ENCODE peak calls at places on chromosomes 16 and 17, in five cellular contexts. Q is IMR-90, O is neuronal stem cell, N is K562, V is endothelial cell of umbilical vein. Y is an unnamed sample.

GRCh38 chr16:11310997-11311561 is 29.9 kb upstream of the PRM1 start:
- DNase-seq in O (no peak), Q (no peak), V (peak; percentile 29), N (no peak), Y (no peak)

GRCh38 chr17:49787932-49788442 is 494 bp upstream of the KAT7 start:
- DNase-seq in N (peak; percentile 31), O (no peak), Q (no peak), V (no peak), Y (peak; percentile 25)

GRCh38 chr17:81129289-81129688 is 36.0 kb upstream of the PVALEF start:
- DNase-seq in O (no peak), N (no peak), V (no peak), Q (no peak), Y (no peak)

GRCh38 chr16:80899804-80900592 is 95.6 kb upstream of the CDYL2 start:
- DNase-seq in V (peak; percentile 90), O (no peak), N (peak; percentile 30), Q (peak; percentile 76), Y (peak; percentile 86)

GRCh38 chr16:20741555-20742285 is at the start of gene THUMPD1:
- DNase-seq in O (peak; percentile 89), Q (peak; percentile 94), V (peak; percentile 95), N (peak; percentile 97), Y (peak; percentile 94)

GRCh38 chr17:74360993-74361612 is 565 bp downstream of the BTBD17 start:
- DNase-seq in O (peak; percentile 89), V (no peak), Q (peak; percentile 6), N (no peak), Y (no peak)

GRCh38 chr16:85293899-85294642 is 181.8 kb upstream of the CIBAR2 start:
- DNase-seq in O (no peak), N (no peak), V (no peak), Q (no peak), Y (no peak)

GRCh38 chr17:81867123-81867951 is 3.8 kb downstream of the ARHGDIA start:
- DNase-seq in N (peak; percentile 68), V (no peak), O (no peak), Q (peak; percentile 52), Y (peak; percentile 60)

GRCh38 chr17:32283745-32284207 is 18.1 kb downstream of the RHBDL3 start:
- DNase-seq in V (no peak), Q (peak; percentile 72), N (no peak), O (no peak), Y (no peak)

GRCh38 chr17:40035162-40035559 is 19.0 kb downstream of the MED24 start:
- DNase-seq in N (peak; percentile 71), V (peak; percentile 52), Q (peak; percentile 47), O (peak; percentile 61), Y (peak; percentile 59)

GRCh38 chr17:40033339-40033738 is 18.1 kb downstream of the CSF3 start:
- DNase-seq in N (no peak), Q (no peak), V (no peak), O (no peak), Y (no peak)

GRCh38 chr17:40034426-40035161 is 19.4 kb downstream of the CSF3 start:
- DNase-seq in Q (no peak), N (no peak), O (no peak), V (no peak), Y (no peak)

GRCh38 chr17:40038882-40039513 is 15.2 kb downstream of the MED24 start:
- DNase-seq in Q (peak; percentile 87), V (peak; percentile 84), O (no peak), N (peak; percentile 49), Y (peak; percentile 91)
- H2AFZ ChIP-seq in Q (peak overlapping the region; percentile 53), V (no peak overlapping the region), O (no peak overlapping the region), N (no peak overlapping the region), Y (peak overlapping the region; percentile 26)

DNA sequence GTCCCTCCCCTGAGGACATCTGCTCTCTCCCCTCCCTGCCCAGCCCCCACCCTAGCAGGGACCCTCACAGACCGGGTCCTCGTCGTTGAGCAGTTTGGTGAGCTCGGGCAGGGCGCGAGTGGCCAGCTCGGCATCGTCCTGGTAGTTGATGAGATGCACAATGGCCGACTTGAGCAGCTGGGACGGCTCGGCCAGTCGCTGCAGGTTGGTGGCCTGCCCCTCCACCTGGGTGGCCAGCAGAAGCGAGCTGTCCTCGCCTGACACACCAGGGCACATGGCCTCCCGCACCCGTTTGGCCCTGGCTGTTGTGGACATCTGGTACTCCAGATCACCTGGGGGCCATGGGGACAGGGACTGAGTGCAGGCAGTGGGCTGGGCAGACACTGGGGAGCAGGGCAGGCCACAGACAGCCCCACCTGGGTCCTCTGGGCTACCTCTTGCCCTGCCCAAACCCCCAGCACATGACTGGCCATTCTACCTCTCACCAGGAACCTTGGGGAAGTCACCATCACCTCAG is 17.1 kb downstream of the JUP start:
- DNase-seq in Q (no peak), O (no peak), N (no peak), V (no peak), Y (no peak)
- H2AFZ ChIP-seq in Q (no peak overlapping the region), O (no peak overlapping the region), N (no peak overlapping the region), V (no peak overlapping the region), Y (no peak overlapping the region)

DNA sequence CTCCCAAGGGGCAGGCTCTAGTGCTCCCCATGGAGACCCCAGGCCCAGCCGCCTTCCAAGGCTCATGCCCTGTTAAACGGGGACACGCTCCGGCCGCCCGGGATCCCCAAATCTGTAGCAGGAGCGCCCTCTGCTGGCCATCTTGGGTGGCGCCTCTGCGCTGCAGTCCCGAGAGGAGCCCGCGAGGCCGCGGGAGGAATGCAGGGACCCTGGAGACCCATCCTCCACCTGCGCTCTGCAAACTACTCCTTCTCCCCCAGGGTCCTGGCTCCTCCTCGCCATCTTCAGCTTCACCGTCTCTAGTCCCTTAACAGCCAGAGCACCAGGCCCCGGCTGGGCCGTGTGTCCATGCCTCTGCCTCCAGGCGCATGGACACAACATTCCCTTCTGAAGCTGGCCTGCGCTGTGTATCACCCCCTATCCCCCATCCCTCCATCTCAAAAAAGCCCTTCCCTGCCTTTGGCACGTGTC is 23.6 kb upstream of the KRT17 start:
- DNase-seq in N (peak; percentile 88), V (peak; percentile 63), Q (peak; percentile 54), O (peak; percentile 87), Y (peak; percentile 65)
- H2AFZ ChIP-seq in N (peak overlapping the region; percentile 89), V (peak overlapping the region; percentile 88), Q (peak overlapping the region; percentile 99), O (peak overlapping the region; percentile 88), Y (peak overlapping the region; percentile 98)

GRCh38 chr16:14070877-14071575 is at the start of gene MRTFB:
- DNase-seq in O (peak; percentile 85), N (peak; percentile 86), V (peak; percentile 70), Q (peak; percentile 27), Y (peak; percentile 41)

GRCh38 chr16:14072360-14072759 is 1.2 kb downstream of the MRTFB start:
- DNase-seq in Q (no peak), V (no peak), N (no peak), O (no peak), Y (no peak)

GRCh38 chr16:14069818-14070217 is 1.3 kb upstream of the MRTFB start:
- DNase-seq in Q (no peak), N (no peak), V (no peak), O (no peak), Y (no peak)

GRCh38 chr16:14070555-14070876 is 603 bp upstream of the MRTFB start:
- DNase-seq in N (no peak), V (no peak), Q (no peak), O (no peak), Y (no peak)

DNA sequence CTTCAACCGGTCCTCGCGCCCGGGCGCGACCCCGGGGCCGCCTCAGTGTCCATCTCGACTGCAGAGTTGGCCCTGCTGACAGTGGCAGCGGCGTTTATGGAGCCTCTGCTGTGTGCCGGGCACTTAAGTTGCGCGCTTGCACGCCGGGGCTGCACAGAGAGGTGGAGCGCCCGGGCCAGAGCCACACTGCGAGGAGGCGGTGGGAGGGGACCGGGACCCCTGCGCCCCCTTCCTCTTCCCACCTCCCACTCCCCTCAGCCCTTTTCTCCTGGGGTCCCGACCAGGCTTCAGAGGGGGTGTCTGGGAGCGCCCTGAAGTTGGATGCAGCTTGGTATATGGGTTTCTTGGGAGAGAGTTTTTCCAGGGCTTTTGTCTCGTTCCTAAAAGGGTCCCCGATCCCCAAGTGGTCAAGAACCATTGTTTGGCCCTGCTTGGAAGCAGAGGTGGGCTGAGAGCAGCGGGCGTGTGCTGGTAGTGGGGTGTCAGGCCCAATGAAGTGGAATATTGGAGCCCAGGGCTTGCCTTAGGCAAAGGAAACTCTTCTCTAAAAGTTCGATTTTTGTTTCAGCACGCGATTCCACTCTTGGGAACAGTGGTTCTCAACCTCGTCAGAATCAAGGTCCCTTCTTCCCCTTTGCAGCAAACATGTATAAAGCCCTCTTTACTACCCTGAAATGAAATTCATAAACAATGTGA is 605 bp downstream of the MRTFB start:
- DNase-seq in Q (no peak), N (no peak), O (peak; percentile 9), V (peak; percentile 25), Y (peak; percentile 13)
- H2AFZ ChIP-seq in Q (peak overlapping the region; percentile 100), N (peak overlapping the region; percentile 85), O (peak overlapping the region; percentile 100), V (peak overlapping the region; percentile 100), Y (peak overlapping the region; percentile 86)

DNA sequence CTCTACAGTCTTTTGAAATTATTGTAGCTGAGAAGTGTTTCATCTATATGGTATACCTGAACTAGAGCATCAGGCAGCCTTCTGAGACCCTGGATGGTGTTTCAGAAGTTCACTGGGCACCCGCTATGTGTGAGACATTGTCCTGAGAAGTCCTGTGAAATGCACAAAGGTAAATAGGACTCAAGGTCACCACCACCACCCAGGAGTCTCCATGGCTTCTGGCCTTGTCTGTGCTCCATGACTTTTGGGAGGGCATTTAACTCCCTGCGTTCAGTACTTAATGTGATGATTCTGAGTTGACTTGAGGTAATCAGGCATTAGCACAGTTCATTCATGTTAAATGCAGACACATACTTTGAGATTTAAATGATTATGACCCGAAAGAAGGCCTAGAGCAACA is 1.1 kb downstream of the MLYCD start:
- DNase-seq in V (no peak), O (no peak), N (no peak), Q (no peak), Y (no peak)
- H2AFZ ChIP-seq in V (peak overlapping the region; percentile 81), O (no peak overlapping the region), N (peak overlapping the region; percentile 87), Q (no peak overlapping the region), Y (no peak overlapping the region)

GRCh38 chr17:44708401-44709263 is at the start of gene DBF4B:
- DNase-seq in V (peak; percentile 91), N (peak; percentile 95), O (peak; percentile 85), Q (peak; percentile 92), Y (peak; percentile 93)
- H2AFZ ChIP-seq in V (peak within 1 kb of the TSS; percentile 74), N (peak within 1 kb of the TSS; percentile 83), O (peak within 1 kb of the TSS; percentile 85), Q (peak within 1 kb of the TSS; percentile 93), Y (peak within 1 kb of the TSS; percentile 91)

GRCh38 chr17:8662076-8662831 is 31.7 kb upstream of the MYH10 start:
- DNase-seq in Q (no peak), V (no peak), O (no peak), N (no peak), Y (no peak)

GRCh38 chr17:8662973-8663372 is 32.4 kb upstream of the MYH10 start:
- DNase-seq in V (no peak), O (no peak), Q (no peak), N (no peak), Y (no peak)

GRCh38 chr17:8668181-8668740 is 37.7 kb upstream of the MYH10 start:
- DNase-seq in N (no peak), O (no peak), Q (no peak), V (peak; percentile 84), Y (no peak)

GRCh38 chr17:8664426-8665105 is 34.0 kb upstream of the MYH10 start:
- DNase-seq in Q (no peak), N (no peak), V (no peak), O (no peak), Y (no peak)

DNA sequence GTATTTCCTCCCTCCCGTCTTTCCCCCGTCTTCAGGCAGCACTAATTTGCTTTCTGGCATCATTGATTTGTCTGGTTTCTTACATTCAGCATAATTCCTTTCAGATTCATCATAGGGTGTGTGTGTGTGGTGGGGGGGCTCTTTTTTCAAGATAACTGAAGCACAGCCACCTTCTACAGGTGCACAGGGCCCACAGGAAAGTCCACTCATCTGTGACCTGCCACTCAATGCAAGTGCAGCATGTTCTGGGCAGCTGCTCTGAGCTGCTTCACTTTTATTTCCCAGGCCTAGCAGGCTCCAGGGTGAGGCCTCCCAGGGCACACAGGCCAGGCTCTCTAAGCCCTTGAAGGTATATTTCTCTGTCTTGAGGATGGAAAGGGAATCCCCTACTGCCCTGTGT is 35.2 kb upstream of the MYH10 start:
- DNase-seq in Q (no peak), V (no peak), N (no peak), O (no peak), Y (no peak)
- H2AFZ ChIP-seq in Q (no peak overlapping the region), V (no peak overlapping the region), N (no peak overlapping the region), O (no peak overlapping the region), Y (no peak overlapping the region)

Y was measured in fibroblast of lung.